ENCODE peak calls at places on chromosomes 5 and 9, in eight cellular contexts. C is DND-41, R is H9, A is HCT116, U is fibroblast of lung, D is SK-N-SH, S is PC-3, P is astrocyte. N is an unnamed sample.

GRCh38 chr5:181133610-181134231 is 2.8 kb upstream of the OR2V1 start:
- DNase-seq in C (no peak), R (no peak), A (peak; percentile 29), U (peak; percentile 60), D (no peak), S (peak; percentile 97), P (peak; percentile 41), N (no peak)

GRCh38 chr5:140148508-140148907 is 22.8 kb downstream of the IGIP start:
- DNase-seq in C (no peak), R (peak; percentile 86), A (peak; percentile 21), U (no peak), D (peak; percentile 61), S (no peak), P (no peak), N (peak; percentile 73)

GRCh38 chr9:100601216-100601615 is 23.3 kb downstream of the CAVIN4 start:
- DNase-seq in C (peak; percentile 55), R (peak; percentile 81), A (peak; percentile 61), U (peak; percentile 41), D (peak; percentile 52), S (peak; percentile 69), P (peak; percentile 24), N (peak; percentile 74)

GRCh38 chr9:132998861-132999635 is 20.6 kb downstream of the GFI1B start:
- DNase-seq in C (no peak), R (no peak), A (no peak), U (no peak), D (peak; percentile 9), S (no peak), P (no peak), N (no peak)

GRCh38 chr5:124408738-124409453 is 337.5 kb downstream of the ZNF608 start:
- DNase-seq in C (no peak), R (no peak), A (no peak), U (peak; percentile 82), D (no peak), S (no peak), P (peak; percentile 79), N (peak; percentile 70)

GRCh38 chr5:175814676-175815075 is 56.7 kb upstream of the CPLX2 start:
- DNase-seq in C (no peak), R (no peak), A (peak; percentile 64), U (peak; percentile 78), D (peak; percentile 67), S (peak; percentile 89), P (peak; percentile 67), N (no peak)

GRCh38 chr9:81202292-81202691 is 487.1 kb downstream of the TLE1 start:
- DNase-seq in C (no peak), R (no peak), A (no peak), U (no peak), D (peak; percentile 25), S (no peak), P (no peak), N (no peak)

GRCh38 chr5:146463446-146463845 is 16.3 kb downstream of the TCERG1 start:
- DNase-seq in C (no peak), R (no peak), A (no peak), U (no peak), D (no peak), S (no peak), P (no peak), N (no peak)

GRCh38 chr9:79524266-79524665 is 47.5 kb upstream of the TLE4 start:
- DNase-seq in C (no peak), R (no peak), A (no peak), U (peak; percentile 69), D (no peak), S (peak; percentile 34), P (peak; percentile 64), N (no peak)

GRCh38 chr9:122445155-122445749 is 32.5 kb downstream of the OR1J1 start:
- DNase-seq in C (no peak), R (no peak), A (no peak), U (peak; percentile 91), D (no peak), S (peak; percentile 11), P (peak; percentile 89), N (no peak)

GRCh38 chr5:126816649-126817048 is 39.7 kb downstream of the LMNB1 start:
- DNase-seq in C (no peak), R (no peak), A (no peak), U (no peak), D (no peak), S (no peak), P (no peak), N (no peak)

GRCh38 chr9:135914921-135915320 is 7.6 kb upstream of the CAMSAP1 start:
- DNase-seq in C (no peak), R (no peak), A (no peak), U (peak; percentile 78), D (no peak), S (peak; percentile 3), P (peak; percentile 72), N (no peak)

GRCh38 chr9:91164724-91165520 is 196.8 kb downstream of the AUH start:
- DNase-seq in C (peak; percentile 76), R (no peak), A (peak; percentile 81), U (peak; percentile 100), D (no peak), S (peak; percentile 89), P (peak; percentile 99), N (no peak)

GRCh38 chr9:131291795-131292315 is 2.3 kb downstream of the PLPP7 start:
- DNase-seq in C (no peak), R (no peak), A (no peak), U (no peak), D (no peak), S (no peak), P (no peak), N (no peak)

GRCh38 chr5:132928008-132928407 is 35.4 kb downstream of the AFF4 start:
- DNase-seq in C (no peak), R (no peak), A (no peak), U (no peak), D (no peak), S (no peak), P (no peak), N (no peak)

GRCh38 chr5:132926437-132926836 is 37.0 kb downstream of the AFF4 start:
- DNase-seq in C (no peak), R (no peak), A (no peak), U (no peak), D (no peak), S (no peak), P (no peak), N (no peak)

GRCh38 chr5:132927355-132927754 is 36.1 kb downstream of the AFF4 start:
- DNase-seq in C (no peak), R (no peak), A (no peak), U (no peak), D (no peak), S (no peak), P (no peak), N (no peak)
- H4K20me1 ChIP-seq in C (no peaks in the 10 kb centered on the region), R (no peaks in the 10 kb centered on the region), A (no peaks in the 10 kb centered on the region), U (no peaks in the 10 kb centered on the region), D (peaks cover 52% of the 10 kb centered on the region), S (peaks cover 8% of the 10 kb centered on the region), P (peaks cover 85% of the 10 kb centered on the region), N (peaks cover 40% of the 10 kb centered on the region)

GRCh38 chr9:95053611-95054440 is 263.7 kb downstream of the FANCC start:
- DNase-seq in C (no peak), R (no peak), A (no peak), U (no peak), D (no peak), S (no peak), P (no peak), N (no peak)
- H4K20me1 ChIP-seq in C (no peaks in the 10 kb centered on the region), R (no peaks in the 10 kb centered on the region), A (no peaks in the 10 kb centered on the region), U (no peaks in the 10 kb centered on the region), D (peaks cover 48% of the 10 kb centered on the region), S (peaks cover 3% of the 10 kb centered on the region), P (peaks cover 68% of the 10 kb centered on the region), N (peaks cover 14% of the 10 kb centered on the region)

GRCh38 chr5:14187157-14187556 is 44.0 kb downstream of the TRIO start:
- DNase-seq in C (no peak), R (no peak), A (no peak), U (no peak), D (no peak), S (no peak), P (no peak), N (no peak)
- H4K20me1 ChIP-seq in C (no peaks in the 10 kb centered on the region), R (no peaks in the 10 kb centered on the region), A (peaks cover 6% of the 10 kb centered on the region), U (no peaks in the 10 kb centered on the region), D (peaks cover 36% of the 10 kb centered on the region), S (peaks cover 1% of the 10 kb centered on the region), P (no peaks in the 10 kb centered on the region), N (peaks cover 99% of the 10 kb centered on the region)

DNA sequence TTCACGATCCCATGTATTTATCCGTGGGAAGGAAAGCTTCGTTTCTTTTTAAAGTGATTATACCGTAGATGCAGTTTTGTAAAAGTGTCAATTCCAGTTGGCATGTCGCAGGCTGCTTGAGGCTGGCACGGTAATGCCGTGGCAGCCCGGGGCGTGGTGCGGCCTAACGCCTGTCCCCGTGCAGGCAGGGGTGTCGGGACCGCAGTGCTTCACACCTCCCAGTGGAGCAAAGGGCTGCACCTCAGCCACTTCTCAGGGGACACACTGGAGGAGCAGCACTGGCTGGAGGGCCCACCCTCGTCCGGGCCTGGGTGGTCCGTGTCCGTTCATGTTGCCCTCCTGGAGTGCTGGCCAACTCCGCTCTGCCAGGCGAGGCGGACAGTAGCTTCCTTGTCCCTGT is 103.2 kb downstream of the RXRA start:
- DNase-seq in C (no peak), R (no peak), A (no peak), U (no peak), D (no peak), S (no peak), P (no peak), N (no peak)
- H4K20me1 ChIP-seq in C (peaks cover 3% of the 10 kb centered on the region), R (no peaks in the 10 kb centered on the region), A (no peaks in the 10 kb centered on the region), U (no peaks in the 10 kb centered on the region), D (peaks cover 7% of the 10 kb centered on the region), S (no peaks in the 10 kb centered on the region), P (peaks cover 28% of the 10 kb centered on the region), N (peaks cover 15% of the 10 kb centered on the region)

GRCh38 chr5:53111139-53111538 is 1.6 kb upstream of the MOCS2 start:
- DNase-seq in C (no peak), R (no peak), A (no peak), U (no peak), D (no peak), S (no peak), P (no peak), N (no peak)
- H4K20me1 ChIP-seq in C (no peaks in the 10 kb centered on the region), R (no peaks in the 10 kb centered on the region), A (no peaks in the 10 kb centered on the region), U (no peaks in the 10 kb centered on the region), D (no peaks in the 10 kb centered on the region), S (no peaks in the 10 kb centered on the region), P (no peaks in the 10 kb centered on the region), N (no peaks in the 10 kb centered on the region)

N was measured in neural progenitor cell.